ENCODE peak calls at places on chromosomes 5 and 9, in ten cellular contexts. N is H7, U is adrenal gland, B is endodermal cell, E is cardiac fibroblast, W is SJSA1, K is tibial artery, I is fibroblast of pulmonary artery, G is mucosa of descending colon, V is fibroblast of lung. R is an unnamed sample.

GRCh38 chr9:107750741-107751521 is 261.4 kb upstream of the KLF4 start:
- DNase-seq in N (no peak), U (peak), B (no peak), E (peak), W (peak), K (peak), I (peak), G (peak), V (peak), R (peak)

GRCh38 chr5:139659673-139660072 is 11.5 kb downstream of the CXXC5 start:
- DNase-seq in N (peak), U (no peak), B (peak), E (peak), W (no peak), K (no peak), I (no peak), G (no peak), V (no peak), R (no peak)

GRCh38 chr5:67192719-67193464 is 3.7 kb downstream of the CD180 start:
- DNase-seq in N (no peak), U (no peak), B (no peak), E (no peak), W (no peak), K (no peak), I (no peak), G (no peak), V (peak), R (no peak)

GRCh38 chr5:27387535-27388073 is 349.2 kb upstream of the CDH9 start:
- DNase-seq in N (no peak), U (no peak), B (no peak), E (no peak), W (no peak), K (no peak), I (no peak), G (no peak), V (no peak), R (no peak)

GRCh38 chr9:113302792-113303418 is at the start of gene RNF183:
- DNase-seq in N (peak), U (no peak), B (peak), E (no peak), W (no peak), K (no peak), I (no peak), G (peak), V (no peak), R (no peak)

GRCh38 chr9:115291841-115292240 is 173.9 kb upstream of the TNC start:
- DNase-seq in N (no peak), U (no peak), B (peak), E (no peak), W (peak), K (no peak), I (no peak), G (peak), V (peak), R (no peak)

GRCh38 chr5:1510631-1511030 is 13.1 kb downstream of the LPCAT1 start:
- DNase-seq in N (peak), U (peak), B (peak), E (no peak), W (no peak), K (peak), I (no peak), G (peak), V (no peak), R (no peak)

GRCh38 chr9:96061293-96061987 is 185.9 kb downstream of the ERCC6L2 start:
- DNase-seq in N (peak), U (peak), B (peak), E (peak), W (peak), K (no peak), I (peak), G (peak), V (peak), R (peak)

GRCh38 chr5:76851713-76852369 is 2.0 kb downstream of the S100Z start:
- DNase-seq in N (no peak), U (no peak), B (no peak), E (no peak), W (no peak), K (no peak), I (no peak), G (no peak), V (no peak), R (no peak)

GRCh38 chr9:16526380-16526779 is 344.1 kb downstream of the BNC2 start:
- DNase-seq in N (no peak), U (no peak), B (no peak), E (peak), W (no peak), K (no peak), I (peak), G (no peak), V (no peak), R (no peak)

GRCh38 chr5:68189171-68189570 is 26.4 kb upstream of the PIK3R1 start:
- DNase-seq in N (no peak), U (no peak), B (no peak), E (no peak), W (no peak), K (no peak), I (no peak), G (no peak), V (no peak), R (no peak)

GRCh38 chr5:39167141-39167972 is 52.0 kb downstream of the FYB1 start:
- DNase-seq in N (no peak), U (no peak), B (no peak), E (no peak), W (peak), K (no peak), I (peak), G (no peak), V (peak), R (no peak)

GRCh38 chr5:65811004-65811403 is 89.0 kb downstream of the NLN start:
- DNase-seq in N (no peak), U (no peak), B (no peak), E (peak), W (peak), K (no peak), I (peak), G (peak), V (peak), R (no peak)

GRCh38 chr5:73673161-73673591 is 47.2 kb downstream of the ARHGEF28 start:
- DNase-seq in N (no peak), U (no peak), B (no peak), E (peak), W (peak), K (no peak), I (peak), G (no peak), V (peak), R (peak)

GRCh38 chr5:40385544-40385943 is 294.2 kb upstream of the PTGER4 start:
- DNase-seq in N (no peak), U (no peak), B (peak), E (peak), W (peak), K (no peak), I (no peak), G (no peak), V (no peak), R (no peak)

GRCh38 chr5:26024774-26025173 is 1013.6 kb downstream of the CDH9 start:
- DNase-seq in N (peak), U (no peak), B (peak), E (no peak), W (no peak), K (no peak), I (no peak), G (no peak), V (no peak), R (no peak)

GRCh38 chr5:159549046-159549445 is 218.8 kb upstream of the IL12B start:
- DNase-seq in N (no peak), U (no peak), B (no peak), E (no peak), W (no peak), K (no peak), I (no peak), G (no peak), V (no peak), R (no peak)

GRCh38 chr5:133386662-133387061 is 225.7 kb downstream of the FSTL4 start:
- DNase-seq in N (no peak), U (no peak), B (no peak), E (no peak), W (no peak), K (no peak), I (no peak), G (no peak), V (no peak), R (no peak)

GRCh38 chr5:118984602-118985001 is 3.7 kb downstream of the DTWD2 start:
- DNase-seq in N (no peak), U (no peak), B (no peak), E (peak), W (peak), K (no peak), I (peak), G (no peak), V (peak), R (no peak)

GRCh38 chr9:132857031-132857430 is 21.1 kb downstream of the AK8 start:
- DNase-seq in N (peak), U (peak), B (no peak), E (peak), W (no peak), K (peak), I (peak), G (peak), V (peak), R (peak)

GRCh38 chr9:81563020-81563407 is 126.3 kb downstream of the TLE1 start:
- DNase-seq in N (no peak), U (no peak), B (no peak), E (no peak), W (no peak), K (no peak), I (no peak), G (no peak), V (no peak), R (no peak)

GRCh38 chr5:130479045-130479804 is 575.0 kb downstream of the CHSY3 start:
- DNase-seq in N (peak), U (no peak), B (peak), E (no peak), W (no peak), K (no peak), I (no peak), G (no peak), V (no peak), R (no peak)

GRCh38 chr9:34139477-34140146 is 13.1 kb upstream of the DCAF12 start:
- DNase-seq in N (peak), U (peak), B (peak), E (peak), W (peak), K (peak), I (peak), G (peak), V (peak), R (peak)

GRCh38 chr5:140160432-140160831 is 14.6 kb upstream of the CYSTM1 start:
- DNase-seq in N (no peak), U (no peak), B (no peak), E (no peak), W (no peak), K (no peak), I (no peak), G (no peak), V (no peak), R (no peak)

GRCh38 chr9:78292716-78293497 is 4.0 kb upstream of the PSAT1 start:
- DNase-seq in N (no peak), U (no peak), B (peak), E (no peak), W (no peak), K (no peak), I (no peak), G (no peak), V (no peak), R (no peak)

GRCh38 chr9:77750981-77751340 is 102.8 kb upstream of the GNA14 start:
- DNase-seq in N (no peak), U (no peak), B (no peak), E (no peak), W (no peak), K (no peak), I (no peak), G (no peak), V (no peak), R (no peak)

GRCh38 chr5:138954257-138955012 is 79.3 kb upstream of the LRRTM2 start:
- DNase-seq in N (no peak), U (peak), B (peak), E (no peak), W (no peak), K (no peak), I (no peak), G (no peak), V (no peak), R (no peak)

GRCh38 chr9:116683535-116683934 is 3.6 kb upstream of the TRIM32 start:
- DNase-seq in N (no peak), U (no peak), B (no peak), E (no peak), W (no peak), K (no peak), I (no peak), G (no peak), V (no peak), R (no peak)

GRCh38 chr9:116687074-116687761 is at the start of gene TRIM32:
- DNase-seq in N (peak), U (peak), B (peak), E (peak), W (peak), K (peak), I (peak), G (peak), V (peak), R (peak)

GRCh38 chr9:116687762-116688160 is 656 bp downstream of the TRIM32 start:
- DNase-seq in N (no peak), U (no peak), B (peak), E (no peak), W (peak), K (no peak), I (no peak), G (no peak), V (no peak), R (no peak)

GRCh38 chr9:116686693-116687073 is 422 bp upstream of the TRIM32 start:
- DNase-seq in N (peak), U (no peak), B (no peak), E (no peak), W (no peak), K (no peak), I (no peak), G (no peak), V (no peak), R (no peak)

DNA sequence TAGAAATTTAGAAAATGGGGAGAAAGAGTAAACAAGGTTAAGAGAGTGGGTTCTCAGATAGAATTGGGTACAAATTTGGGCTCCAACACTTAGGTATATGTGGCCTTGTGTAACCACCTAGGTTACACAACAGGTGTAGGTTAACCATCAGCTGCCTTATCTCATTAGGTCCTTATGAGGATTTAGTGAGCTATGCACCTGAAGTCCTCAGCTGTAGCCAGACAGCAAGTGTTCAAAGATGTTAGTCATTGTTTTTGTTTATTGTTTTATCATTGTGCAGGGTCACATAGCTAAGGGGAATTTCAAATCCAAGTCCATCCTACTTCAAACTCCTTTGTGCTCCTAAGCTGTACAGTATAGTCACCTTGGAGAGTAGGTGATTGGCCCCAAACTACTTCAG is 970 bp upstream of the TRIM32 start:
- DNase-seq in N (no peak), U (no peak), B (no peak), E (no peak), W (peak), K (no peak), I (no peak), G (no peak), V (no peak), R (no peak)
- H3K4me3 ChIP-seq in N (no peak), U (no peak), B (peak), E (no peak), W (no peak), K (peak), I (peak), G (no peak), V (peak), R (peak)

GRCh38 chr5:109252731-109253130 is 157.0 kb downstream of the PJA2 start:
- DNase-seq in N (no peak), U (no peak), B (peak), E (no peak), W (no peak), K (no peak), I (no peak), G (no peak), V (no peak), R (no peak)
- H3K4me3 ChIP-seq in N (no peak), U (no peak), B (no peak), E (no peak), W (no peak), K (no peak), I (no peak), G (no peak), V (no peak), R (no peak)

GRCh38 chr5:6820851-6821479 is 107.7 kb downstream of the TENT4A start:
- DNase-seq in N (peak), U (no peak), B (peak), E (peak), W (no peak), K (no peak), I (peak), G (peak), V (peak), R (no peak)
- H3K4me3 ChIP-seq in N (no peak), U (no peak), B (no peak), E (no peak), W (no peak), K (no peak), I (no peak), G (no peak), V (no peak), R (no peak)

GRCh38 chr5:136020383-136021015 is 8.3 kb upstream of the TGFBI start:
- DNase-seq in N (no peak), U (peak), B (peak), E (peak), W (peak), K (no peak), I (peak), G (no peak), V (peak), R (peak)

GRCh38 chr5:136021016-136021405 is 7.8 kb upstream of the TGFBI start:
- DNase-seq in N (no peak), U (peak), B (peak), E (peak), W (no peak), K (no peak), I (no peak), G (no peak), V (no peak), R (peak)

GRCh38 chr5:136016945-136017530 is 11.8 kb upstream of the TGFBI start:
- DNase-seq in N (no peak), U (peak), B (peak), E (peak), W (peak), K (no peak), I (peak), G (no peak), V (peak), R (peak)

GRCh38 chr5:136020001-136020382 is 8.8 kb upstream of the TGFBI start:
- DNase-seq in N (no peak), U (peak), B (peak), E (no peak), W (no peak), K (no peak), I (no peak), G (no peak), V (no peak), R (no peak)

DNA sequence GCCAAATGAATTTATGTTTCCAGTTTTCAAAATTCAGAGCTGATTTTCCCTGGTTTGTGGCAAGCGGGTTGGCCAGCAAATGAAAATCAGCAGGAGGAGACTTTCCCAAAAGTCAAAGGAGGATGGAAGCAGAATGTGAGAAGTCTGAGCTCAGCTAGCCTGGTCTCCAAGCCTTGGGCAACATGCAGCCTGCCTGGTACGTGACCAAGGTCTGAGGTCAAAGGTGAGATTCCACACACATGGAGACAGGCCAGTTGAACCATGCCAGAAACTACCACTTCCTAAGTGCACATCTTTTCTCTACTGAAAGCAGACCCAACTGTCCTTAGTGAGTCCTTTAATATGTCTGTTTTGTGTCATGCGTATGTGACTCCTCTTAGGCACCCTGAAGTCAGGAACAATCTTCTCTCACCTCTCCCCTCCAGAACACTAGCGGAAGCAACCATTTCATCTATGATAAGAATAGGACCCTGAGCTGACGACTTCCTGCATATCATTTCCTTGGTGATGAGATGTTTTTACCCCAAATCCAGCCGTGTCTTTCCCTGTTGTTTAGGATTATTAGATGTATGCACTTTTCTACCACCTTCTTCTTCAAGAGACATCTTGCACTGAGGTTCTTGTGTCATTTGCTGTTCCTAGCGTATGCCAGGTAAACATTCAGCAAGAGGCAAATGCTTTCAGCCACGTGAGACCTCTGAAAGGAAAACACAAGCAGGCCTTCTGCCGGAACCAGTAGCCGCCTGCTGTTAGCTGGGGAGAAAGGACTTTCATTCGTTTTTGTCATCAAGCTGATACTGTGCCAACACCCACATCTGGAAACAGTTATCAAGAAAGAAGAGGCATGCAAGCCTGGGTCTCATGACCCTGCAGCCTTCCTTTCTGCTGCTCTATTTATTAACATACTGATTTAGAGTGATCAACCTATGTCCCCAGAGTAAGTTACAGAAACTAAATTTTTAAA is 9.7 kb upstream of the TGFBI start:
- DNase-seq in N (no peak), U (peak), B (peak), E (peak), W (peak), K (no peak), I (peak), G (peak), V (peak), R (peak)
- H3K4me3 ChIP-seq in N (no peak), U (no peak), B (no peak), E (no peak), W (no peak), K (no peak), I (no peak), G (no peak), V (no peak), R (no peak)

GRCh38 chr9:100084734-100085133 is 14.1 kb downstream of the ERP44 start:
- DNase-seq in N (no peak), U (no peak), B (no peak), E (no peak), W (no peak), K (no peak), I (no peak), G (no peak), V (no peak), R (no peak)
- H3K4me3 ChIP-seq in N (no peak), U (no peak), B (no peak), E (no peak), W (no peak), K (no peak), I (no peak), G (no peak), V (no peak), R (no peak)

GRCh38 chr5:59003641-59004040 is 420.8 kb downstream of the RAB3C start:
- DNase-seq in N (peak), U (no peak), B (no peak), E (no peak), W (no peak), K (no peak), I (no peak), G (no peak), V (no peak), R (no peak)
- H3K4me3 ChIP-seq in N (no peak), U (no peak), B (no peak), E (no peak), W (no peak), K (no peak), I (no peak), G (no peak), V (no peak), R (no peak)